ENCODE peak calls at places on chromosomes 16 and 17, in six cellular contexts. M is nephron progenitor cell, B is hepatic stellate cell, A is AML-193, W is HT1080, E is A549. L is an unnamed sample.

GRCh38 chr16:53892155-53892554 is 188.2 kb downstream of the FTO start:
- DNase-seq in B (peak; percentile 29), A (peak; percentile 11), M (peak; percentile 60), W (peak; percentile 50), E (peak; percentile 24), L (no peak)

GRCh38 chr16:87070657-87071056 is 246.5 kb downstream of the C16orf95 start:
- DNase-seq in A (no peak), E (no peak), B (no peak), M (no peak), W (no peak), L (no peak)

GRCh38 chr16:4373356-4373908 is 1.8 kb downstream of the VASN start:
- DNase-seq in W (no peak), B (peak; percentile 49), A (no peak), M (no peak), E (no peak), L (no peak)

GRCh38 chr17:7315570-7316243 is 547 bp upstream of the GPS2 start:
- DNase-seq in W (no peak), M (no peak), B (no peak), A (no peak), E (no peak), L (no peak)

GRCh38 chr16:68072038-68072695 is 13.0 kb upstream of the NFATC3 start:
- DNase-seq in W (no peak), B (no peak), E (no peak), A (no peak), M (no peak), L (no peak)

GRCh38 chr16:3179651-3180050 is 8.4 kb upstream of the OR1F1 start:
- DNase-seq in E (no peak), M (no peak), W (no peak), B (no peak), A (no peak), L (no peak)

GRCh38 chr17:69869667-69870066 is 205.4 kb upstream of the KCNJ16 start:
- DNase-seq in E (no peak), B (no peak), W (peak; percentile 3), A (no peak), M (no peak), L (no peak)

GRCh38 chr17:31917065-31917529 is 15.6 kb upstream of the UTP6 start:
- DNase-seq in B (no peak), W (no peak), M (no peak), A (no peak), E (no peak), L (no peak)

GRCh38 chr16:25140459-25140858 is 28.9 kb downstream of the LCMT1 start:
- DNase-seq in W (no peak), B (no peak), M (no peak), E (no peak), A (no peak), L (no peak)

GRCh38 chr17:75032896-75033294 is 13.9 kb downstream of the ATP5PD start:
- DNase-seq in W (peak; percentile 39), B (no peak), M (no peak), A (no peak), E (peak; percentile 52), L (no peak)